ENCODE peak calls at places on chromosomes 13 and 19, in six cellular contexts. I is breast epithelium, S is lung, B is GM23338, Z is substantia nigra, D is tibial artery. A is an unnamed sample.

GRCh38 chr19:53008061-53008778 is 5.5 kb upstream of the ERVV-1 start:
- DNase-seq in I (no peak), S (no peak), B (no peak), Z (no peak), D (no peak), A (no peak)

GRCh38 chr19:52691737-52692136 is 43.1 kb downstream of the ZNF611 start:
- DNase-seq in I (no peak), S (no peak), B (no peak), Z (no peak), D (no peak), A (no peak)

GRCh38 chr13:70812481-70812880 is 704.2 kb upstream of the KLHL1 start:
- DNase-seq in I (no peak), S (no peak), B (no peak), Z (no peak), D (no peak), A (no peak)

GRCh38 chr13:26468203-26468602 is 89.3 kb upstream of the WASF3 start:
- DNase-seq in I (no peak), S (no peak), B (no peak), Z (no peak), D (no peak), A (no peak)

GRCh38 chr19:43432866-43433673 is 18.4 kb downstream of the TEX101 start:
- DNase-seq in I (peak), S (peak), B (peak), Z (no peak), D (no peak), A (peak)

GRCh38 chr19:42201489-42202289 is 15.8 kb downstream of the DEDD2 start:
- DNase-seq in I (no peak), S (peak), B (no peak), Z (no peak), D (peak), A (no peak)

GRCh38 chr19:20969898-20970297 is 46.8 kb downstream of the ZNF85 start:
- DNase-seq in I (no peak), S (no peak), B (peak), Z (no peak), D (no peak), A (no peak)

GRCh38 chr13:92727118-92727517 is 499.5 kb upstream of the GPC6 start:
- DNase-seq in I (no peak), S (no peak), B (no peak), Z (no peak), D (no peak), A (no peak)

GRCh38 chr13:59823495-59823894 is 340.2 kb downstream of the DIAPH3 start:
- DNase-seq in I (no peak), S (no peak), B (no peak), Z (no peak), D (no peak), A (no peak)

GRCh38 chr13:94121686-94122085 is 357.8 kb downstream of the DCT start:
- DNase-seq in I (no peak), S (no peak), B (no peak), Z (no peak), D (no peak), A (no peak)

GRCh38 chr13:29136341-29136740 is 316.2 kb downstream of the MTUS2 start:
- DNase-seq in I (no peak), S (no peak), B (no peak), Z (no peak), D (no peak), A (no peak)

GRCh38 chr19:7257148-7258041 is 36.8 kb downstream of the INSR start:
- DNase-seq in I (no peak), S (peak), B (no peak), Z (no peak), D (no peak), A (no peak)

GRCh38 chr13:91533354-91533753 is 134.9 kb downstream of the GPC5 start:
- DNase-seq in I (no peak), S (no peak), B (no peak), Z (no peak), D (no peak), A (no peak)

GRCh38 chr13:98565726-98566577 is 11.0 kb downstream of the STK24 start:
- DNase-seq in I (no peak), S (no peak), B (no peak), Z (no peak), D (peak), A (no peak)

DNA sequence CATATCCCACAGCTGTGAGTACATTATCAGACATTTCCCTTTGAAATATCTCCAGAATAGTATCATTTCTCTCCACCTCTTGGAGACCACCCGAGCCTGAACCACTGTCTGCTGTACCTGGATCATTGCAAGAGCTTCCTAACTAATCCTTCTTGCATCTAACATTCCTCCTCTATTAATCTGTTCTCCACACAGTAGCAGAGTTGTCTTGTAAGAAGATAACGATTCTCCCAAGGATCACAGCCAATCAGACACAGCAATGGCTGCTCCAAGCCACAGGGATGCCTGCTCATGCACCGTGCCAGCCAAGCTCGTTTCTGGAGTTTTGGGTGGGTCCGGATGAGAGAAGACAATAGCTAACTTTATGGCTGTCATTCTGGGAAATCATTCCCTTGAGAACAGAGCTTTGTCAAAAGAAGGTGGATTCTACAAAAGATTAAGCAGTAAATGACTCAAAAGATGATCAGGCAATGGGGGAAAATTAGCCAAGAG is 14.5 kb upstream of the LAIR1 start:
- DNase-seq in I (no peak), S (no peak), B (no peak), Z (no peak), D (no peak), A (no peak)
- H3K27ac ChIP-seq in I (no peak), S (no peak), B (no peak), Z (no peak), D (no peak), A (no peak)

DNA sequence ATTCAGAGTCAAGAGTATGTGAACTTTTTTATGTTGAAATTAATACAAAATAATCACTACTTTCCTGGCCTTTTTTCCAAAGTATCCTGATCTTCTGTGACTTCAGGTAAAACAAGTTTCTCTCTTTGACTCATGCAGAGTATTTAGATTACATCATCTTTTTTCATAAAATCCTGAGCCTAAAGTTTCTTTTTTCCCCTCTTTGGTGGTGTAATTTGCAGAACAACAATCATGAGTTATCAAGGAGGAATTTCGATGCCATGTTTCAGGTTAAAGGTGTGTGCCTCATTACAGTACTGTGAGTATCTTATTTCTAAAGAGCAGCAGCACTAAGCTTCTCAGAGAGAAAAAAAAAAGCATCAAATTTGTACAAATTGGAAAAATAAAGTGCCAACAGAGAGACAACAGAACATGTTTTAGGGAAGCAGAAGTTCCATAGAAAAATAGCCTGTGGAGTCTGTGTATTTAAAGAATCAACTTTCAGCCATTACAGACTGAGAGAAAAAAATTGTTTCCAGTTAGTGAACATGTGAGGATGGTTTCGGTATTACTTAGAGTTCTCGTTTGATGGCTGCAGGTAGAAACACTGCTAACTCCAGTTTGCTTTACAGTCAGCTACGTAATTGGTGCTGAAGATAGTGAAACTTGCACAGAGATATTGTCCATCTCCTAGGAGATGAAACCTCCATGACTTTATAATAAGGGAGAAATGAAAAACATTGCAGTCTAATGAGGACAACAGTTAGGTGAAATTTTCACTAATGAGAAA is 78.1 kb upstream of the PCDH9 start:
- DNase-seq in I (no peak), S (no peak), B (no peak), Z (no peak), D (no peak), A (no peak)
- H3K27ac ChIP-seq in I (no peak), S (no peak), B (no peak), Z (no peak), D (no peak), A (peak)

DNA sequence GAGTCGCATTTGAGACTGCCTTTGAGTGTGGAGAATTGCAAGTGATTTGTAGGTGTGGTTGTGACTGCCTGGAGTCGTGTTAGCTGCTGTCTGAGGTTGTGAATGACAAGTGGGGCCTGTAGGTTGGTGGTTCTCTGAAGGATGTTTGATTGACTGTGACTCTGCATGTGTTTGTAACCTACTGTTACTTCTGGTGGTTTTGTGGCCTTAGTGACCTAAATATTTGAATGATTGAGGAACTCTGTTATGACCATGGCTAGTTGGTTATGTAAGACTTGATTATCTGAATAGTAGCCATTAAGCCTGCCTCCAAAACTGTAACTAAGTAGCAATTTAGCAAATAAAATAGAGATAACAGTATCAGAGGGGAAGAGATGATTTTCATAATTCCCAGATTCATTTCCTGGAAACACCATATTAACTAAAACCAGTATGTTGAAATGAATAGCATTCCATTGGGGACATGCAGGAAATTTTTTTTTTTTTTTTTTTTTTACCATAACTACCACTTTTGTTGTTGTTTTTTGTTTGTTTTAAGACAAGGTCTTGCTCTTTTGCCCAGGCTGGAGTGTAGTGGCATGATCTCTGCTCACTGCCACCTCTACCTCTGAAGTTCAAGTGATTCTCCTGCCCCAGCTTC is 846 bp downstream of the ZNF382 start:
- DNase-seq in I (no peak), S (no peak), B (no peak), Z (no peak), D (no peak), A (no peak)
- H3K27ac ChIP-seq in I (peak), S (peak), B (no peak), Z (peak), D (peak), A (no peak)

GRCh38 chr19:47505506-47505905 is 9.4 kb downstream of the NAPA start:
- DNase-seq in I (no peak), S (no peak), B (no peak), Z (no peak), D (no peak), A (no peak)
- H3K27ac ChIP-seq in I (peak), S (no peak), B (no peak), Z (no peak), D (no peak), A (no peak)

DNA sequence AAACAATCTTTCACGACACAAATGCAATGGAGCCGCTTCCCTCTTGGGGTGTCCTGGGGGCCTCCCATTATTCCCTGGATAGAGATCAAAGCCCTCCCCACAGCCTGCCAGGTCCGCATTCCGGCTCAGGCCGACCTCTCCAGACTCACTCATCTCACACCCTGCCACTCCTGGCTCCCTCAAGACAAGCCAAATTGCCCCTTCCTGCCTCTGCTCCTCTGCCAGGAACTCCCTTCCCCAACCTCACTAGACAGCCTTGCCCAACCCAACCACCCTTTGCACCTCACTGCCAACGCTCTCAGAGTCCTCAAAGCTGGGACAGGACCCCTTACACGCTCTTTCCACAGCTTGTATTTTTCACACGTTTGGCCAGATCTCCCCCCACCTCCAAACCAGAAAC is 1.5 kb downstream of the ABHD17A start:
- DNase-seq in I (no peak), S (no peak), B (no peak), Z (no peak), D (no peak), A (no peak)
- H3K27ac ChIP-seq in I (peak), S (peak), B (no peak), Z (peak), D (no peak), A (peak)

GRCh38 chr13:50353651-50354415 is 338.6 kb downstream of the KCNRG start:
- DNase-seq in I (no peak), S (no peak), B (no peak), Z (no peak), D (no peak), A (no peak)
- H3K27ac ChIP-seq in I (peak), S (no peak), B (no peak), Z (no peak), D (no peak), A (no peak)

GRCh38 chr19:979318-979741 is 4.8 kb upstream of the WDR18 start:
- DNase-seq in I (no peak), S (no peak), B (no peak), Z (no peak), D (no peak), A (no peak)
- H3K27ac ChIP-seq in I (peak), S (no peak), B (no peak), Z (no peak), D (no peak), A (no peak)

DNA sequence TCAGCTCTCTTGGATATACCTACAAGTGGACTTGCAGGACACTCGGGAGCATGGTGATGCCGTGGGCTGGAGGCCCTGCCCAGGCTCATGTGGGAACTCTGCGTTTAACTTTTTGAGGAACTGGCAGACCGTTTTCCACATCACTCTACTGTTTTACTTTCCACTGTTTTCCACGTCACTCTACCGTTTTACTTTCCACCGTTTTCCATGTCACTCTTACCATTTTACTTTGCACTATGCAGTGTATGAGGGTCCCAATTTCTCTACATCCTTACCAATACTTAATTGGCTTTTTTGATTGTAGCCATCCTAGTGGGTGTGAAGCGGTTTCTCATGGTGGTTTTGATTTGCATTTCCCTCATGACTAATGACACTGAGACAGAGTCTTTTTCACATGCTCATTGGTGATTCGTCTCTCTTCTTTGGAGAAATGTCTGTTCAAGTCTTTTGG is 40.5 kb downstream of the GATAD2A start:
- DNase-seq in I (no peak), S (no peak), B (no peak), Z (no peak), D (no peak), A (no peak)
- H3K27ac ChIP-seq in I (no peak), S (no peak), B (peak), Z (no peak), D (no peak), A (no peak)